ENCODE peak calls at places on chromosomes 13 and 19, in seven cellular contexts. One of them, this sample, is unnamed.

GRCh38 chr13:71039440-71039839 is 827.6 kb downstream of the DACH1 start:
- DNase-seq in activated T-cell treated with anti-CD3 and anti-CD28 coated beads, Interleukin-2, amount 50 U/mL, for 72 hours: no peak
- DNase-seq in Caki2: no peak
- DNase-seq in thoracic aorta: no peak
- DNase-seq in left colon: no peak
- DNase-seq in T-cell: no peak
- DNase-seq in NCI-H1694: no peak
- DNase-seq in this sample: no peak

GRCh38 chr19:47197141-47197540 is 33.9 kb downstream of the BBC3 start:
- DNase-seq in activated T-cell treated with anti-CD3 and anti-CD28 coated beads, Interleukin-2, amount 50 U/mL, for 72 hours: no peak
- DNase-seq in Caki2: no peak
- DNase-seq in thoracic aorta: no peak
- DNase-seq in left colon: no peak
- DNase-seq in T-cell: no peak
- DNase-seq in NCI-H1694: no peak
- DNase-seq in this sample: no peak

GRCh38 chr13:23766199-23766771 is 122.9 kb downstream of the MIPEP start:
- DNase-seq in activated T-cell treated with anti-CD3 and anti-CD28 coated beads, Interleukin-2, amount 50 U/mL, for 72 hours: no peak
- DNase-seq in Caki2: no peak
- DNase-seq in thoracic aorta: no peak
- DNase-seq in left colon: no peak
- DNase-seq in T-cell: no peak
- DNase-seq in NCI-H1694: no peak
- DNase-seq in this sample: no peak

GRCh38 chr13:98839826-98840769 is 87.6 kb upstream of the SLC15A1 start:
- DNase-seq in activated T-cell treated with anti-CD3 and anti-CD28 coated beads, Interleukin-2, amount 50 U/mL, for 72 hours: peak; percentile 48
- DNase-seq in Caki2: peak; percentile 57
- DNase-seq in thoracic aorta: no peak
- DNase-seq in left colon: peak; percentile 53
- DNase-seq in T-cell: peak; percentile 8
- DNase-seq in NCI-H1694: peak; percentile 48
- DNase-seq in this sample: no peak

GRCh38 chr13:77351326-77351725 is 24.4 kb upstream of the MYCBP2 start:
- DNase-seq in activated T-cell treated with anti-CD3 and anti-CD28 coated beads, Interleukin-2, amount 50 U/mL, for 72 hours: no peak
- DNase-seq in Caki2: no peak
- DNase-seq in thoracic aorta: no peak
- DNase-seq in left colon: no peak
- DNase-seq in T-cell: no peak
- DNase-seq in NCI-H1694: no peak
- DNase-seq in this sample: no peak

GRCh38 chr13:20350380-20350763 is 118.3 kb upstream of the GJB6 start:
- DNase-seq in activated T-cell treated with anti-CD3 and anti-CD28 coated beads, Interleukin-2, amount 50 U/mL, for 72 hours: no peak
- DNase-seq in Caki2: no peak
- DNase-seq in thoracic aorta: no peak
- DNase-seq in left colon: no peak
- DNase-seq in T-cell: no peak
- DNase-seq in NCI-H1694: no peak
- DNase-seq in this sample: no peak

GRCh38 chr13:80962855-80963254 is 621.9 kb upstream of the SPRY2 start:
- DNase-seq in activated T-cell treated with anti-CD3 and anti-CD28 coated beads, Interleukin-2, amount 50 U/mL, for 72 hours: no peak
- DNase-seq in Caki2: no peak
- DNase-seq in thoracic aorta: no peak
- DNase-seq in left colon: no peak
- DNase-seq in T-cell: no peak
- DNase-seq in NCI-H1694: no peak
- DNase-seq in this sample: no peak

GRCh38 chr13:94415484-94415883 is 64.0 kb downstream of the DCT start:
- DNase-seq in activated T-cell treated with anti-CD3 and anti-CD28 coated beads, Interleukin-2, amount 50 U/mL, for 72 hours: no peak
- DNase-seq in Caki2: no peak
- DNase-seq in thoracic aorta: no peak
- DNase-seq in left colon: no peak
- DNase-seq in T-cell: no peak
- DNase-seq in NCI-H1694: no peak
- DNase-seq in this sample: no peak

GRCh38 chr13:109028626-109029025 is 399.2 kb downstream of the MYO16 start:
- DNase-seq in activated T-cell treated with anti-CD3 and anti-CD28 coated beads, Interleukin-2, amount 50 U/mL, for 72 hours: no peak
- DNase-seq in Caki2: no peak
- DNase-seq in thoracic aorta: no peak
- DNase-seq in left colon: no peak
- DNase-seq in T-cell: no peak
- DNase-seq in NCI-H1694: no peak
- DNase-seq in this sample: no peak

GRCh38 chr19:33329727-33330126 is 27.4 kb upstream of the CEBPA start:
- DNase-seq in activated T-cell treated with anti-CD3 and anti-CD28 coated beads, Interleukin-2, amount 50 U/mL, for 72 hours: no peak
- DNase-seq in Caki2: no peak
- DNase-seq in thoracic aorta: no peak
- DNase-seq in left colon: no peak
- DNase-seq in T-cell: no peak
- DNase-seq in NCI-H1694: no peak
- DNase-seq in this sample: no peak

This sample was measured in GOT3.